ENCODE peak calls at places on chromosomes 3 and 15, in seven cellular contexts. A is psoas muscle; J is HCT116; F is CD8-positive, alpha-beta T cell; G is AG09309; X is B cell; U is fibroblast of pulmonary artery. H is an unnamed sample.

GRCh38 chr3:38662544-38662943 is 13.1 kb upstream of the SCN5A start:
- DNase-seq in A (no peak), J (peak), F (no peak), G (no peak), X (no peak), U (peak), H (peak)

GRCh38 chr3:150830094-150830681 is 67.2 kb upstream of the SIAH2 start:
- DNase-seq in A (no peak), J (peak), F (no peak), G (no peak), X (peak), U (no peak), H (peak)

GRCh38 chr3:127409421-127410136 is 121.7 kb upstream of the PRR20G start:
- DNase-seq in A (no peak), J (no peak), F (no peak), G (no peak), X (no peak), U (no peak), H (no peak)

GRCh38 chr15:20351448-20351961 is 190.1 kb downstream of the GOLGA6L6 start:
- DNase-seq in A (peak), J (no peak), F (no peak), G (no peak), X (no peak), U (no peak), H (no peak)

GRCh38 chr15:35929740-35930444 is 383.9 kb upstream of the DPH6 start:
- DNase-seq in A (no peak), J (no peak), F (no peak), G (no peak), X (no peak), U (no peak), H (no peak)

GRCh38 chr3:194281306-194281705 is 69.8 kb downstream of the CPN2 start:
- DNase-seq in A (peak), J (no peak), F (no peak), G (no peak), X (no peak), U (no peak), H (no peak)

GRCh38 chr3:101940521-101940992 is 91.2 kb downstream of the NFKBIZ start:
- DNase-seq in A (peak), J (no peak), F (no peak), G (peak), X (peak), U (peak), H (peak)

GRCh38 chr15:81326466-81327212 is 2.7 kb upstream of the STARD5 start:
- DNase-seq in A (no peak), J (no peak), F (no peak), G (no peak), X (no peak), U (no peak), H (no peak)

GRCh38 chr15:36887214-36888017 is 212.9 kb downstream of the MEIS2 start:
- DNase-seq in A (no peak), J (no peak), F (no peak), G (no peak), X (no peak), U (peak), H (no peak)

GRCh38 chr3:9193633-9194032 is 55.8 kb downstream of the SRGAP3 start:
- DNase-seq in A (no peak), J (no peak), F (no peak), G (no peak), X (no peak), U (no peak), H (no peak)

GRCh38 chr15:47407692-47408091 is 309.6 kb upstream of the SEMA6D start:
- DNase-seq in A (no peak), J (no peak), F (no peak), G (no peak), X (no peak), U (no peak), H (no peak)

GRCh38 chr3:71530903-71531535 is 52.5 kb downstream of the FOXP1 start:
- DNase-seq in A (no peak), J (no peak), F (no peak), G (no peak), X (no peak), U (no peak), H (no peak)

GRCh38 chr3:171811913-171812321 is 1.6 kb upstream of the PLD1 start:
- DNase-seq in A (peak), J (no peak), F (no peak), G (peak), X (no peak), U (peak), H (peak)

GRCh38 chr3:165279471-165279870 is 83.3 kb upstream of the SLITRK3 start:
- DNase-seq in A (no peak), J (no peak), F (no peak), G (no peak), X (no peak), U (no peak), H (no peak)

GRCh38 chr3:66344846-66345578 is 124.2 kb downstream of the SLC25A26 start:
- DNase-seq in A (no peak), J (no peak), F (no peak), G (no peak), X (no peak), U (no peak), H (peak)

GRCh38 chr3:4716231-4716630 is 223.1 kb downstream of the ITPR1 start:
- DNase-seq in A (no peak), J (no peak), F (no peak), G (no peak), X (no peak), U (no peak), H (no peak)

GRCh38 chr15:95620934-95621579 is 709.4 kb upstream of the NR2F2 start:
- DNase-seq in A (no peak), J (no peak), F (no peak), G (peak), X (no peak), U (peak), H (peak)

GRCh38 chr3:81419196-81419595 is 342.2 kb downstream of the GBE1 start:
- DNase-seq in A (no peak), J (no peak), F (no peak), G (no peak), X (no peak), U (peak), H (peak)

GRCh38 chr15:85289677-85290365 is 90.6 kb upstream of the AKAP13 start:
- DNase-seq in A (peak), J (peak), F (no peak), G (peak), X (peak), U (peak), H (peak)

GRCh38 chr15:78006567-78007205 is 70.8 kb downstream of the TBC1D2B start:
- DNase-seq in A (no peak), J (no peak), F (no peak), G (no peak), X (no peak), U (no peak), H (no peak)

GRCh38 chr3:38227989-38228388 is 37.6 kb upstream of the SLC22A13 start:
- DNase-seq in A (no peak), J (no peak), F (no peak), G (no peak), X (no peak), U (peak), H (no peak)

GRCh38 chr3:63808633-63809032 is 10.5 kb upstream of the C3orf49 start:
- DNase-seq in A (no peak), J (no peak), F (no peak), G (no peak), X (no peak), U (no peak), H (no peak)

GRCh38 chr15:55912982-55913381 is 80.4 kb downstream of the NEDD4 start:
- DNase-seq in A (no peak), J (no peak), F (no peak), G (no peak), X (no peak), U (no peak), H (no peak)

GRCh38 chr15:23857028-23857641 is 170.0 kb upstream of the NDN start:
- DNase-seq in A (peak), J (no peak), F (no peak), G (no peak), X (no peak), U (peak), H (peak)

GRCh38 chr3:106447902-106448301 is 579.1 kb upstream of the CBLB start:
- DNase-seq in A (no peak), J (no peak), F (no peak), G (no peak), X (no peak), U (no peak), H (no peak)

GRCh38 chr3:37141676-37142075 is 32.7 kb downstream of the LRRFIP2 start:
- DNase-seq in A (no peak), J (no peak), F (no peak), G (no peak), X (no peak), U (no peak), H (no peak)

GRCh38 chr3:38555149-38555840 is 59.2 kb downstream of the EXOG start:
- DNase-seq in A (no peak), J (no peak), F (no peak), G (no peak), X (no peak), U (no peak), H (no peak)

GRCh38 chr3:186596568-186597287 is 16.1 kb upstream of the AHSG start:
- DNase-seq in A (no peak), J (no peak), F (no peak), G (no peak), X (no peak), U (peak), H (no peak)

GRCh38 chr15:41125950-41126642 is 10.0 kb upstream of the INO80 start:
- DNase-seq in A (no peak), J (peak), F (no peak), G (no peak), X (no peak), U (no peak), H (no peak)

GRCh38 chr15:34043813-34044212 is 4.8 kb upstream of the AVEN start:
- DNase-seq in A (no peak), J (no peak), F (no peak), G (no peak), X (no peak), U (no peak), H (no peak)

GRCh38 chr3:108590443-108590842 is 921 bp downstream of the DZIP3 start:
- DNase-seq in A (no peak), J (no peak), F (no peak), G (no peak), X (peak), U (no peak), H (peak)

GRCh38 chr15:85620321-85621044 is 174.2 kb downstream of the KLHL25 start:
- DNase-seq in A (no peak), J (no peak), F (no peak), G (no peak), X (no peak), U (peak), H (no peak)

GRCh38 chr3:11157406-11157805 is 3.1 kb downstream of the HRH1 start:
- DNase-seq in A (no peak), J (no peak), F (no peak), G (no peak), X (no peak), U (no peak), H (no peak)

GRCh38 chr3:11154036-11154952 is at the start of gene HRH1:
- DNase-seq in A (peak), J (no peak), F (no peak), G (no peak), X (peak), U (peak), H (peak)

GRCh38 chr3:11156026-11156410 is 1.7 kb downstream of the HRH1 start:
- DNase-seq in A (no peak), J (no peak), F (no peak), G (no peak), X (no peak), U (no peak), H (no peak)

GRCh38 chr3:11154953-11155325 is 646 bp downstream of the HRH1 start:
- DNase-seq in A (no peak), J (no peak), F (no peak), G (no peak), X (no peak), U (peak), H (no peak)

GRCh38 chr3:11155341-11156025 is 1.2 kb downstream of the HRH1 start:
- DNase-seq in A (peak), J (peak), F (no peak), G (peak), X (peak), U (peak), H (peak)
- TF ChIP-seq CTCF in A (peak), J (peak), F (no peak), G (peak), X (no peak), U (peak), H (peak)

GRCh38 chr3:16319307-16319706 is 54.3 kb downstream of the OXNAD1 start:
- DNase-seq in A (no peak), J (peak), F (peak), G (no peak), X (peak), U (peak), H (peak)
- TF ChIP-seq CTCF in A (peak), J (peak), F (peak), G (peak), X (peak), U (peak), H (peak)

DNA sequence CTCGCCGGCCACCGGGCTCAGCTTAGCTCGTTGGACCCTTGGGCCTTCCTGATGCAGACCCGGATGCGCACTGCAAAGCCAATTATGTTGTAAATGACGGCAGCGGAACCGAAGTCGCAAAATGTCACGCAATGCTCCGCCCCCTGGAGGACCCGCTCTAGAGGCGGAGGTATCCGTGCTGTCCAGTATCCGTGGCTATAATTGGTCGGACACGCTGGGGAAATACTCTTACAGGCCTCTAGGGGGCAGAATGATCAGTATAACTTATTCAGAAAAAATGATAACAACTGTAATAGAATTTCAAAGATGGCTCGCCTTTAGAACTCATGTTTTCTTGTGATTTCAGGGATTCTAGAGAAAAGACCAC is at the start of gene PRR23B:
- DNase-seq in A (no peak), J (no peak), F (no peak), G (no peak), X (no peak), U (no peak), H (peak)
- TF ChIP-seq CTCF in A (no peak), J (peak), F (no peak), G (peak), X (no peak), U (peak), H (peak)

GRCh38 chr15:70438776-70439175 is 324.6 kb downstream of the UACA start:
- DNase-seq in A (peak), J (no peak), F (no peak), G (no peak), X (no peak), U (no peak), H (no peak)

GRCh38 chr15:70437089-70437488 is 326.3 kb downstream of the UACA start:
- DNase-seq in A (no peak), J (no peak), F (no peak), G (no peak), X (no peak), U (no peak), H (no peak)

GRCh38 chr15:70439304-70439877 is 324.0 kb downstream of the UACA start:
- DNase-seq in A (no peak), J (no peak), F (no peak), G (no peak), X (no peak), U (no peak), H (peak)

GRCh38 chr15:70436428-70436827 is 326.9 kb downstream of the UACA start:
- DNase-seq in A (no peak), J (no peak), F (no peak), G (no peak), X (no peak), U (no peak), H (no peak)

GRCh38 chr15:70437882-70438331 is 325.5 kb downstream of the UACA start:
- DNase-seq in A (no peak), J (no peak), F (no peak), G (no peak), X (no peak), U (no peak), H (no peak)
- TF ChIP-seq CTCF in A (no peak), J (no peak), F (no peak), G (no peak), X (no peak), U (no peak), H (no peak)

H was measured in NB4.